ENCODE peak calls at places on chromosomes 5 and 9, in four cellular contexts. Z is lower lobe of right lung, G is glutamatergic neuron, T is astrocyte of the cerebellum. C is an unnamed sample.

GRCh38 chr5:59725393-59725768 is 168.1 kb downstream of the PDE4D start:
- DNase-seq in Z (no peak), T (no peak), G (no peak), C (no peak)

GRCh38 chr9:109115931-109116541 is 3.7 kb downstream of the TMEM245 start:
- DNase-seq in T (peak; percentile 92), G (no peak), Z (no peak), C (no peak)

GRCh38 chr5:76527685-76528161 is 95.5 kb downstream of the F2RL2 start:
- DNase-seq in T (no peak), Z (no peak), G (no peak), C (no peak)

GRCh38 chr5:179801304-179802206 is 5.1 kb downstream of the MGAT4B start:
- DNase-seq in G (peak; percentile 77), T (no peak), Z (peak; percentile 88), C (no peak)

GRCh38 chr9:81984911-81985310 is 3.7 kb upstream of the SPATA31D1 start:
- DNase-seq in Z (no peak), T (no peak), G (no peak), C (no peak)

GRCh38 chr9:124725068-124725452 is 46.1 kb downstream of the NR6A1 start:
- DNase-seq in Z (no peak), T (no peak), G (no peak), C (no peak)

GRCh38 chr5:144203750-144204596 is 33.3 kb downstream of the KCTD16 start:
- DNase-seq in T (peak; percentile 67), Z (no peak), G (peak; percentile 48), C (no peak)

GRCh38 chr5:73030995-73031394 is 75.2 kb downstream of the FCHO2 start:
- DNase-seq in G (no peak), T (peak; percentile 71), Z (no peak), C (no peak)

GRCh38 chr9:22047596-22047995 is 38.5 kb upstream of the CDKN2B start:
- DNase-seq in G (no peak), T (no peak), Z (no peak), C (no peak)

GRCh38 chr5:145389047-145389446 is 446.1 kb downstream of the PRELID2 start:
- DNase-seq in G (no peak), T (no peak), Z (no peak), C (no peak)

GRCh38 chr5:79237735-79238560 is 2.0 kb downstream of the JMY start:
- DNase-seq in G (no peak), T (no peak), Z (no peak), C (no peak)

GRCh38 chr5:181221792-181222629 is 1.1 kb upstream of the TRIM41 start:
- DNase-seq in G (peak; percentile 95), T (no peak), Z (peak; percentile 91), C (peak; percentile 97)

GRCh38 chr5:181223041-181223728 is at the start of gene TRIM41:
- DNase-seq in T (peak; percentile 90), Z (peak; percentile 99), G (peak; percentile 99), C (peak; percentile 99)

GRCh38 chr5:181223729-181224389 is 778 bp downstream of the TRIM41 start:
- DNase-seq in Z (peak; percentile 83), G (peak; percentile 88), T (no peak), C (peak; percentile 86)

GRCh38 chr5:181221105-181221791 is 1.8 kb upstream of the TRIM41 start:
- DNase-seq in T (no peak), Z (no peak), G (no peak), C (no peak)

DNA sequence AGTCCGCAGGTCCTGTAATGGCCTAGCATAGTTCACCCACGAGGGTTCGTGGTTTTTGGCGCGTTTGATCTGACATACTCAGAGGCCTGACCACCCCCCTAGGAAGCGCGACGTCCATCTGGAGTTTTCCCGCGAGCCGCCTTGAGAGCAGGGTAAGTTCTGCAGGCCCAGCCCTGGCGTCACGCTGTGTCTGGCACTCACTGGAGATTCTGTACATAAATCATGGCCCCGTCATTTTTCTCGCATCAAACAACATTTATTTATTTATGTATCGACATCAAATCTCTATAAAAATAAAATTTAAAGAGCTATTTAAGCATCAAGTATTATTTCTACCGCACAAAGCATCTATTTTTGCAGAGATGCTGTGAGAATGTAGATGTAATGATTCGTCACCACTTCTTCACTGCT is 446 bp upstream of the TRIM41 start:
- DNase-seq in Z (no peak), T (no peak), G (no peak), C (no peak)
- TF ChIP-seq CTCF in Z (no peak), T (no peak), G (peak; percentile 23), C (no peak)

DNA sequence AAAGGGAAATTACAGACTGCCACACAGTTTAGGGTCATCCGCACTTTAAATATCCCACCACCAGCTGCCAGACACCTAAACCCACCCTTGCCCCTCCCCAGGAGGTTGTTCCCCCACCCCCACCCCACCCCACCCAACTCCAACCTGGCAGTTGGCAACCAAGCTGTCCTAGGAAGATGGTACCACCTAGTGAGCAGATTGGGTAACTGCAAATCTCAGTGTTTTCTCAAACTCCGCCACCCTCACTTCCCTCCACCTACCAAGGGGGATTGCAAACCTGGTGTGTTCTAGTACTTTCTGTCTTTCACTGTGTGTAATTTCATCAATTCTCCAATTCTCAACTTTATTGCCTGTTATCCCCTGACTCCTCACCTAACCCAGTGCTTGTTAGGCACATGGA is 323.8 kb upstream of the IRX2 start:
- DNase-seq in T (no peak), G (no peak), Z (no peak), C (no peak)
- TF ChIP-seq CTCF in T (no peak), G (peak; percentile 39), Z (no peak), C (no peak)

DNA sequence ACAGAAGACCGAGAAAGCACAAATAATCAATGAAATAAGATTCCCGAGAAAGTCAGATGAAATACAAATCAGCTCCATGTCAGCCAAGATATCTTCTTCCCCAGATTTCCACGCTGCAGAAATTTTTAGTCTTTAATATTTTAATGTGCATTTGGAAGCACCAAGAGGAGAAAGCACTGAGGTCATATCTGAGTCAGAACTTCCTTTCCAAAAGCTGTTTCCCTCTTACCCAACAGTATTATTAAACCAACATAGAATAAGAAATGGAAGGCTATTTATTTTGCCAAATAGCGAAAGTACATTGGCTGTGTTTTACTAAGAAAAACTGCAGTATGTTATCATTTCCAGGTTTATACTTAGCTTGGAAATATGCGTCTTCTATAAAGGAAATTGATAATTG is 772.1 kb upstream of the CDH9 start:
- DNase-seq in T (no peak), Z (no peak), G (no peak), C (no peak)
- TF ChIP-seq CTCF in T (no peak), Z (no peak), G (no peak), C (no peak)

GRCh38 chr9:95096807-95097206 is 220.7 kb downstream of the FANCC start:
- DNase-seq in G (no peak), Z (peak; percentile 10), T (no peak), C (no peak)
- TF ChIP-seq CTCF in G (no peak), Z (no peak), T (no peak), C (no peak)

GRCh38 chr9:131112374-131113159 is 12.8 kb upstream of the NUP214 start:
- DNase-seq in G (no peak), T (no peak), Z (no peak), C (no peak)

GRCh38 chr9:131111186-131111853 is 14.1 kb upstream of the NUP214 start:
- DNase-seq in G (no peak), Z (no peak), T (no peak), C (no peak)

GRCh38 chr9:131113655-131114563 is 11.5 kb upstream of the NUP214 start:
- DNase-seq in Z (no peak), T (no peak), G (no peak), C (no peak)

GRCh38 chr9:131107760-131108159 is 11.4 kb downstream of the AIF1L start:
- DNase-seq in G (no peak), T (no peak), Z (no peak), C (no peak)

DNA sequence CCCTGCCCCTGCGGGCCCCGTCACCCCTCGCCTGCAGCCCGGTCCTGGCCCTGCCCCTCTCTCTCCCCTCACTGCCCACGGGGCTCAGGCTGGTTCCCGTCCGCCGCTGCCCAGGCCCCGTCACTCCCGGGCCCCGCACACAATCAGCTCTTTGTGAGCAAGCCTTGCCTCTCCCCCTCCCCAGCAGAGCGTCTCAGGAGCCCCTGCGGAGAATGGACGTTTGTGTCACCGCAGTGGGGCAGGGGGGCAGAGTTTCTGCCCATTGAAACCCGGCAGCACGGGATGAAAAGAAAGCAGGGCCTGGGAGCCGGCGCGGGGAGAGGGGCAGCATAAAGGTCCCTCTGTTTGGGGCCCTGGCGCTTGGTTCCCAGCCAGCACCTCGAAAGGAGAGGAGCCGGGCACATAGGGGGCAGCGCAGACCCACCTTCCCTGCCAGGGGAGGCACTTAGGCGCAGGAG is 13.5 kb upstream of the NUP214 start:
- DNase-seq in G (no peak), Z (no peak), T (no peak), C (no peak)
- TF ChIP-seq CTCF in G (no peak), Z (no peak), T (no peak), C (no peak)

DNA sequence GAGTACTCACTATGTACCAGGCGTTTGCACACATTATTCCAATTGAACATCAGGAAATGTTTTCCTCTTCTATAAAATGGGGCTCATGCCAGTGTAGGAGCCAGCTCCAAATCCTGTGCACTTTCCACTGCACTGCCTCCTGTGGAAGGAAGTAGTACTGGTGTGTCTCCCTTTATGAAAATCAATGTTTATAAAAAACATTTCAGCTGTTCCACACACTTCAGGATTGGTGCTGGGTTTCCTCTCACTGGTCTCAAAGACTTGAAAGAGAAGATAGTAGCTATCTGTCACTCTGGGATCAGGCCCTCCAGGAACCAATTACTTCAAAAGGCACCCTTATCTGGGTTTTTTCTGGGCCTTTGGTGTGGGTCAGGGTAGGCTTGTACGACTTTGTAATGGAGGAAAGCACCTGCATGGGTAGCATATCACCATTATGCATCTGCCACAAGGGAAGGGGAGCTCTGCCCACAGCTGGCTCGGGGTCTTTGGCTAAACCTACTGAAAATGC is 32.5 kb downstream of the RAB14 start:
- DNase-seq in Z (no peak), G (peak; percentile 19), T (no peak), C (no peak)
- TF ChIP-seq CTCF in Z (peak; percentile 47), G (peak; percentile 58), T (peak; percentile 62), C (peak; percentile 48)

DNA sequence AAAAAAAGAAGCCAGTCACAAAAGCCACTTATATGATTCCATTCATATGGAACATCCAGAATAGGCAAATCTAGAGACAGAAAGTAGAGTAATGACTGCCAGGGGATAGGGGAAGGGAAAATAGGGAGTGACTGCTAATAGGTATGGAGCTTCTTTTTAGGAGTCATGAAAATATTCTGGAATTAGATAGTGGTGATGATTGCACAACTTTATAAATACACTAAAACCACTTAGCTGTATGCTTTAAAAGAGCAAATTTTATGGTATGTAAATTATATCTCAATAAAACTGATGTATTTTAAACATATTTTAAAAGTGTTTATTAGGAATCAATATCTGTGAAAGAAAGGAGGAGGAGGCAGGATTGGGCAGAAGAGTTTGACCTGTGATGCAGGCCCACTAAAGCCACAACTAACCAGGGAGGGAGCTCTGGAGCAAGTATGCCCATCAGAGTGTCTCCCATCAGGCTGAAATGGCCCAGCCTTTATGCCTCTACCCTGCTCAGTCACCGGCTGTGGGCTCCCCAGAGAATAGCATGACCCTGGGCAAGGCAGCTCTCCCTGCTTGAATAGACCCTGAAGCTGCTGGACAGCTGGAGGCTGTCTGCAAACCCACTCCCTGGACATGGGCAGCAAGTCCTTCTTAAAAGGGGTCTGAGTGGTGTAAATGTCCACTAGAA is 96.0 kb upstream of the SLC44A1 start:
- DNase-seq in G (peak; percentile 55), T (no peak), Z (no peak), C (no peak)
- TF ChIP-seq CTCF in G (no peak), T (peak; percentile 11), Z (no peak), C (peak; percentile 16)